ENCODE peak calls at places on chromosomes 4 and X, in four cellular contexts. R is GM23248, P is uterus, G is cardiac muscle cell. H is an unnamed sample.
A peak's percentile ranks its signal among the peaks of the same experiment; 100 is the strongest.

GRCh38 chr4:95551653-95552052 is 2.9 kb upstream of the UNC5C start:
- DNase-seq in R (no peak), P (no peak), G (no peak), H (no peak)

GRCh38 chr4:2458546-2459491 is 10.1 kb upstream of the RNF4 start:
- DNase-seq in R (no peak), P (no peak), G (no peak), H (no peak)

GRCh38 chr4:94741304-94741703 is 16.5 kb upstream of the BMPR1B start:
- DNase-seq in R (peak; percentile 20), P (no peak), G (peak; percentile 27), H (no peak)

GRCh38 chr4:40594261-40595178 is 35.1 kb downstream of the RBM47 start:
- DNase-seq in R (peak; percentile 88), P (no peak), G (peak; percentile 84), H (no peak)

GRCh38 chr4:15378055-15378454 is 49.8 kb upstream of the C1QTNF7 start:
- DNase-seq in R (peak; percentile 70), P (no peak), G (peak; percentile 40), H (no peak)

GRCh38 chrX:71225661-71226060 is 2.6 kb downstream of the GJB1 start:
- DNase-seq in R (no peak), P (no peak), G (peak; percentile 4), H (no peak)

GRCh38 chrX:130211415-130212186 is 39.8 kb downstream of the RAB33A start:
- DNase-seq in R (no peak), P (no peak), G (no peak), H (no peak)

GRCh38 chrX:67780694-67781109 is 236.9 kb downstream of the AR start:
- DNase-seq in R (peak; percentile 92), P (peak; percentile 84), G (peak; percentile 97), H (peak; percentile 15)

GRCh38 chr4:98670186-98670585 is 11.8 kb upstream of the TSPAN5 start:
- DNase-seq in R (no peak), P (no peak), G (no peak), H (no peak)

GRCh38 chrX:9781941-9782340 is 4.3 kb upstream of the SHROOM2 start:
- DNase-seq in R (no peak), P (no peak), G (no peak), H (no peak)

GRCh38 chr4:177005801-177006230 is 213.1 kb upstream of the VEGFC start:
- DNase-seq in R (peak; percentile 82), P (no peak), G (peak; percentile 65), H (no peak)

GRCh38 chr4:15024386-15024785 is 22.1 kb downstream of the CPEB2 start:
- DNase-seq in R (peak; percentile 23), P (no peak), G (peak; percentile 39), H (no peak)

GRCh38 chr4:14771091-14771490 is 231.2 kb upstream of the CPEB2 start:
- DNase-seq in R (no peak), P (no peak), G (no peak), H (no peak)